ENCODE peak calls at places on chromosomes 12 and 14, in five cellular contexts. M, L, J, Y and B are unnamed samples.

GRCh38 chr12:3310271-3311026 is 180.6 kb upstream of the PRMT8 start:
- DNase-seq in M (no peak), L (no peak), J (no peak), Y (no peak), B (no peak)

GRCh38 chr12:100356646-100357223 is at the start of gene SLC17A8:
- DNase-seq in M (no peak), L (no peak), J (peak), Y (peak), B (no peak)

GRCh38 chr12:104680506-104680905 is 223.8 kb downstream of the CHST11 start:
- DNase-seq in M (no peak), L (no peak), J (no peak), Y (no peak), B (no peak)

GRCh38 chr14:105484069-105484996 is 2.4 kb upstream of the CRIP1 start:
- DNase-seq in M (no peak), L (no peak), J (no peak), Y (no peak), B (no peak)

GRCh38 chr14:99879401-99880295 is 86.4 kb downstream of the EML1 start:
- DNase-seq in M (peak), L (peak), J (no peak), Y (no peak), B (peak)

GRCh38 chr14:88488081-88488480 is 66.7 kb downstream of the PTPN21 start:
- DNase-seq in M (no peak), L (no peak), J (no peak), Y (no peak), B (no peak)

GRCh38 chr14:20970983-20971704 is 15.9 kb downstream of the RNASE2 start:
- DNase-seq in M (peak), L (peak), J (peak), Y (peak), B (peak)

GRCh38 chr12:3882896-3883564 is 9.8 kb upstream of the PARP11 start:
- DNase-seq in M (no peak), L (no peak), J (no peak), Y (no peak), B (no peak)

GRCh38 chr12:39990122-39991101 is 115.5 kb downstream of the SLC2A13 start:
- DNase-seq in M (no peak), L (peak), J (peak), Y (peak), B (no peak)